ENCODE peak calls at places on chromosomes 12 and 14, in seven cellular contexts. T, Z, W, J, R, O and G are unnamed samples.

GRCh38 chr12:76303989-76304460 is 44.2 kb downstream of the BBS10 start:
- DNase-seq in T (no peak), Z (no peak), W (no peak), J (no peak), R (no peak), O (no peak), G (no peak)

GRCh38 chr12:108306014-108306501 is 33.1 kb downstream of the CMKLR1 start:
- DNase-seq in T (no peak), Z (no peak), W (peak; percentile 44), J (no peak), R (no peak), O (no peak), G (no peak)

GRCh38 chr14:104268725-104269436 is 130.5 kb downstream of the KIF26A start:
- DNase-seq in T (no peak), Z (no peak), W (no peak), J (no peak), R (no peak), O (no peak), G (no peak)

GRCh38 chr14:20714593-20715250 is 26.2 kb downstream of the ANG start:
- DNase-seq in T (no peak), Z (peak; percentile 41), W (peak; percentile 76), J (no peak), R (no peak), O (no peak), G (no peak)

GRCh38 chr14:99058542-99058941 is 213.5 kb downstream of the BCL11B start:
- DNase-seq in T (no peak), Z (no peak), W (no peak), J (no peak), R (no peak), O (no peak), G (no peak)

GRCh38 chr12:124543591-124544310 is 23.7 kb downstream of the NCOR2 start:
- DNase-seq in T (no peak), Z (no peak), W (no peak), J (no peak), R (no peak), O (peak; percentile 76), G (no peak)

GRCh38 chr14:72708708-72709475 is 185.0 kb downstream of the DPF3 start:
- DNase-seq in T (no peak), Z (peak; percentile 72), W (no peak), J (no peak), R (no peak), O (no peak), G (no peak)

GRCh38 chr12:110549716-110550115 is 33.4 kb downstream of the PPTC7 start:
- DNase-seq in T (no peak), Z (no peak), W (no peak), J (no peak), R (no peak), O (no peak), G (no peak)

GRCh38 chr12:94650143-94651056 is at the start of gene TMCC3:
- DNase-seq in T (peak; percentile 16), Z (peak; percentile 84), W (peak; percentile 67), J (no peak), R (no peak), O (peak; percentile 79), G (peak; percentile 7)

GRCh38 chr14:30656190-30656632 is 34.1 kb downstream of the SCFD1 start:
- DNase-seq in T (peak; percentile 60), Z (no peak), W (peak; percentile 24), J (no peak), R (peak; percentile 32), O (peak; percentile 58), G (no peak)

GRCh38 chr12:112551681-112552080 is 132.9 kb downstream of the PTPN11 start:
- DNase-seq in T (no peak), Z (no peak), W (no peak), J (no peak), R (no peak), O (no peak), G (no peak)

GRCh38 chr12:11649413-11650278 is at the start of gene ETV6:
- DNase-seq in T (peak; percentile 72), Z (peak; percentile 86), W (peak; percentile 78), J (no peak), R (peak; percentile 80), O (peak; percentile 81), G (peak; percentile 57)

GRCh38 chr12:115037830-115038229 is 353.9 kb upstream of the TBX3 start:
- DNase-seq in T (no peak), Z (no peak), W (no peak), J (no peak), R (no peak), O (no peak), G (no peak)